ENCODE peak calls at places on chromosomes 3 and 15, in four cellular contexts. K is body of pancreas, R is stomach, E is GM12878. N is an unnamed sample. For H3K36me3, the result is how much of the 10 kb centered on the place peaks cover.

GRCh38 chr3:72187131-72187530 is 402.2 kb upstream of the PROK2 start:
- DNase-seq in K (no peak), R (no peak), E (no peak), N (no peak)

GRCh38 chr3:40211579-40211978 is 97.9 kb upstream of the EIF1B start:
- DNase-seq in K (no peak), R (no peak), E (no peak), N (no peak)

GRCh38 chr3:184176377-184177330 is 2.0 kb downstream of the AP2M1 start:
- DNase-seq in K (peak), R (peak), E (no peak), N (peak)

GRCh38 chr3:5929027-5929426 is 741.5 kb downstream of the EDEM1 start:
- DNase-seq in K (no peak), R (no peak), E (no peak), N (no peak)

GRCh38 chr3:69867941-69868505 is 128.8 kb downstream of the MITF start:
- DNase-seq in K (no peak), R (no peak), E (no peak), N (no peak)

GRCh38 chr3:155791190-155791589 is 14.9 kb downstream of the C3orf33 start:
- DNase-seq in K (no peak), R (no peak), E (no peak), N (no peak)

GRCh38 chr3:77102916-77103769 is 63.2 kb downstream of the ROBO2 start:
- DNase-seq in K (no peak), R (no peak), E (no peak), N (no peak)

GRCh38 chr3:161393310-161393709 is 22.0 kb upstream of the SPTSSB start:
- DNase-seq in K (no peak), R (no peak), E (no peak), N (no peak)

GRCh38 chr3:184942735-184943134 is 130.8 kb downstream of the VPS8 start:
- DNase-seq in K (no peak), R (no peak), E (no peak), N (no peak)

GRCh38 chr3:126446301-126446700 is 29.4 kb downstream of the ZXDC start:
- DNase-seq in K (no peak), R (peak), E (no peak), N (peak)
- TF ChIP-seq POLR2A in K (no peak), R (no peak), E (no peak), N (no peak)

GRCh38 chr15:70066422-70066821 is 31.3 kb downstream of the TLE3 start:
- DNase-seq in K (no peak), R (no peak), E (no peak), N (no peak)

GRCh38 chr15:70068783-70069565 is 28.7 kb downstream of the TLE3 start:
- DNase-seq in K (peak), R (peak), E (no peak), N (peak)

GRCh38 chr15:70066004-70066403 is 31.7 kb downstream of the TLE3 start:
- DNase-seq in K (no peak), R (no peak), E (no peak), N (no peak)

GRCh38 chr15:70065006-70065722 is 32.6 kb downstream of the TLE3 start:
- DNase-seq in K (peak), R (peak), E (no peak), N (no peak)

GRCh38 chr15:70067011-70067410 is 30.7 kb downstream of the TLE3 start:
- DNase-seq in K (no peak), R (no peak), E (no peak), N (no peak)
- H3K36me3 ChIP-seq in K (under half), R (half or more), E (half or more), N (under half)

GRCh38 chr3:37820213-37820612 is 41.5 kb upstream of the CTDSPL start:
- DNase-seq in K (no peak), R (no peak), E (no peak), N (no peak)
- TF ChIP-seq POLR2A in K (no peak), R (no peak), E (no peak), N (no peak)

GRCh38 chr15:61910839-61911369 is 149.3 kb downstream of the VPS13C start:
- DNase-seq in K (peak), R (no peak), E (no peak), N (no peak)
- H3K36me3 ChIP-seq in K (under half), R (half or more), E (under half), N (under half)

N was measured in ovary.